ENCODE peak calls at places on chromosomes 3 and 15, in ten cellular contexts. One of them, this sample, is unnamed.

GRCh38 chr3:143203848-143204247 is 84.3 kb downstream of the CHST2 start:
- DNase-seq in choroid plexus epithelial cell: no peak
- DNase-seq in Calu3: no peak
- DNase-seq in astrocyte of the spinal cord: peak
- DNase-seq in MCF 10A: peak
- DNase-seq in heart right ventricle: no peak
- DNase-seq in omental fat pad: no peak
- DNase-seq in D721Med: no peak
- DNase-seq in AG09309: no peak
- DNase-seq in PC-3: peak
- DNase-seq in this sample: no peak

GRCh38 chr3:150194513-150194912 is 213.6 kb upstream of the TSC22D2 start:
- DNase-seq in astrocyte of the spinal cord: no peak
- DNase-seq in Calu3: no peak
- DNase-seq in AG09309: no peak
- DNase-seq in MCF 10A: no peak
- DNase-seq in PC-3: no peak
- DNase-seq in choroid plexus epithelial cell: no peak
- DNase-seq in omental fat pad: no peak
- DNase-seq in D721Med: no peak
- DNase-seq in heart right ventricle: no peak
- DNase-seq in this sample: no peak

GRCh38 chr3:52824037-52824436 is 6.4 kb downstream of the ITIH4 start:
- DNase-seq in PC-3: no peak
- DNase-seq in Calu3: no peak
- DNase-seq in MCF 10A: no peak
- DNase-seq in choroid plexus epithelial cell: no peak
- DNase-seq in astrocyte of the spinal cord: no peak
- DNase-seq in AG09309: no peak
- DNase-seq in D721Med: no peak
- DNase-seq in heart right ventricle: no peak
- DNase-seq in omental fat pad: no peak
- DNase-seq in this sample: no peak

GRCh38 chr3:331881-332280 is 135.3 kb downstream of the CHL1 start:
- DNase-seq in AG09309: no peak
- DNase-seq in PC-3: no peak
- DNase-seq in omental fat pad: no peak
- DNase-seq in D721Med: no peak
- DNase-seq in MCF 10A: no peak
- DNase-seq in heart right ventricle: no peak
- DNase-seq in astrocyte of the spinal cord: no peak
- DNase-seq in choroid plexus epithelial cell: peak
- DNase-seq in Calu3: no peak
- DNase-seq in this sample: no peak

GRCh38 chr3:172648736-172649135 is 62.1 kb downstream of the NCEH1 start:
- DNase-seq in astrocyte of the spinal cord: no peak
- DNase-seq in D721Med: no peak
- DNase-seq in choroid plexus epithelial cell: peak
- DNase-seq in Calu3: no peak
- DNase-seq in PC-3: no peak
- DNase-seq in omental fat pad: no peak
- DNase-seq in AG09309: no peak
- DNase-seq in heart right ventricle: no peak
- DNase-seq in MCF 10A: peak
- DNase-seq in this sample: no peak

GRCh38 chr3:173770011-173770410 is 372.5 kb downstream of the NLGN1 start:
- DNase-seq in PC-3: no peak
- DNase-seq in heart right ventricle: no peak
- DNase-seq in MCF 10A: no peak
- DNase-seq in omental fat pad: no peak
- DNase-seq in astrocyte of the spinal cord: peak
- DNase-seq in D721Med: no peak
- DNase-seq in choroid plexus epithelial cell: no peak
- DNase-seq in AG09309: peak
- DNase-seq in Calu3: no peak
- DNase-seq in this sample: no peak

GRCh38 chr3:195421410-195421809 is 21.4 kb downstream of the ACAP2 start:
- DNase-seq in astrocyte of the spinal cord: no peak
- DNase-seq in MCF 10A: no peak
- DNase-seq in AG09309: no peak
- DNase-seq in choroid plexus epithelial cell: no peak
- DNase-seq in Calu3: no peak
- DNase-seq in omental fat pad: no peak
- DNase-seq in D721Med: no peak
- DNase-seq in heart right ventricle: no peak
- DNase-seq in PC-3: no peak
- DNase-seq in this sample: no peak

GRCh38 chr15:66038387-66039116 is 169.3 kb downstream of the RAB11A start:
- DNase-seq in astrocyte of the spinal cord: no peak
- DNase-seq in omental fat pad: no peak
- DNase-seq in heart right ventricle: no peak
- DNase-seq in D721Med: no peak
- DNase-seq in AG09309: no peak
- DNase-seq in choroid plexus epithelial cell: no peak
- DNase-seq in MCF 10A: peak
- DNase-seq in Calu3: no peak
- DNase-seq in PC-3: no peak
- DNase-seq in this sample: no peak

GRCh38 chr15:43258781-43259180 is 7.9 kb downstream of the TGM5 start:
- DNase-seq in MCF 10A: no peak
- DNase-seq in omental fat pad: no peak
- DNase-seq in AG09309: no peak
- DNase-seq in astrocyte of the spinal cord: no peak
- DNase-seq in Calu3: no peak
- DNase-seq in PC-3: no peak
- DNase-seq in heart right ventricle: no peak
- DNase-seq in D721Med: no peak
- DNase-seq in choroid plexus epithelial cell: no peak
- DNase-seq in this sample: no peak

GRCh38 chr3:66931699-66932098 is 66.4 kb upstream of the KBTBD8 start:
- DNase-seq in Calu3: no peak
- DNase-seq in choroid plexus epithelial cell: no peak
- DNase-seq in omental fat pad: no peak
- DNase-seq in astrocyte of the spinal cord: no peak
- DNase-seq in heart right ventricle: no peak
- DNase-seq in D721Med: no peak
- DNase-seq in AG09309: no peak
- DNase-seq in PC-3: no peak
- DNase-seq in MCF 10A: no peak
- DNase-seq in this sample: no peak

GRCh38 chr3:32972482-32973146 is 21.2 kb downstream of the CCR4 start:
- DNase-seq in Calu3: no peak
- DNase-seq in D721Med: no peak
- DNase-seq in astrocyte of the spinal cord: no peak
- DNase-seq in AG09309: no peak
- DNase-seq in PC-3: no peak
- DNase-seq in omental fat pad: no peak
- DNase-seq in MCF 10A: no peak
- DNase-seq in heart right ventricle: no peak
- DNase-seq in choroid plexus epithelial cell: no peak
- DNase-seq in this sample: no peak

GRCh38 chr3:128369106-128369708 is 97.5 kb downstream of the DNAJB8 start:
- DNase-seq in AG09309: no peak
- DNase-seq in PC-3: no peak
- DNase-seq in heart right ventricle: peak
- DNase-seq in D721Med: no peak
- DNase-seq in choroid plexus epithelial cell: no peak
- DNase-seq in MCF 10A: no peak
- DNase-seq in astrocyte of the spinal cord: no peak
- DNase-seq in omental fat pad: no peak
- DNase-seq in Calu3: no peak
- DNase-seq in this sample: no peak

GRCh38 chr15:63348392-63348791 is 33.3 kb downstream of the CA12 start:
- DNase-seq in AG09309: no peak
- DNase-seq in Calu3: peak
- DNase-seq in MCF 10A: peak
- DNase-seq in choroid plexus epithelial cell: peak
- DNase-seq in heart right ventricle: peak
- DNase-seq in PC-3: peak
- DNase-seq in D721Med: no peak
- DNase-seq in omental fat pad: no peak
- DNase-seq in astrocyte of the spinal cord: peak
- DNase-seq in this sample: no peak

GRCh38 chr15:34616613-34617012 is 33.2 kb upstream of the GOLGA8B start:
- DNase-seq in AG09309: no peak
- DNase-seq in MCF 10A: peak
- DNase-seq in omental fat pad: no peak
- DNase-seq in astrocyte of the spinal cord: peak
- DNase-seq in Calu3: peak
- DNase-seq in D721Med: no peak
- DNase-seq in heart right ventricle: peak
- DNase-seq in PC-3: peak
- DNase-seq in choroid plexus epithelial cell: peak
- DNase-seq in this sample: no peak

GRCh38 chr3:185420762-185421161 is 57.8 kb downstream of the MAP3K13 start:
- DNase-seq in omental fat pad: no peak
- DNase-seq in astrocyte of the spinal cord: peak
- DNase-seq in heart right ventricle: no peak
- DNase-seq in Calu3: peak
- DNase-seq in PC-3: peak
- DNase-seq in choroid plexus epithelial cell: no peak
- DNase-seq in D721Med: no peak
- DNase-seq in AG09309: no peak
- DNase-seq in MCF 10A: peak
- DNase-seq in this sample: no peak

GRCh38 chr3:130699765-130700164 is 46.9 kb downstream of the PIK3R4 start:
- DNase-seq in AG09309: no peak
- DNase-seq in Calu3: peak
- DNase-seq in MCF 10A: peak
- DNase-seq in astrocyte of the spinal cord: no peak
- DNase-seq in heart right ventricle: no peak
- DNase-seq in PC-3: peak
- DNase-seq in choroid plexus epithelial cell: peak
- DNase-seq in D721Med: no peak
- DNase-seq in omental fat pad: no peak
- DNase-seq in this sample: peak

GRCh38 chr3:197117107-197117506 is 87.5 kb upstream of the MELTF start:
- DNase-seq in astrocyte of the spinal cord: peak
- DNase-seq in choroid plexus epithelial cell: peak
- DNase-seq in AG09309: no peak
- DNase-seq in MCF 10A: peak
- DNase-seq in PC-3: peak
- DNase-seq in omental fat pad: no peak
- DNase-seq in heart right ventricle: no peak
- DNase-seq in D721Med: no peak
- DNase-seq in Calu3: no peak
- DNase-seq in this sample: no peak

GRCh38 chr15:70427120-70427519 is 329.4 kb upstream of the TLE3 start:
- DNase-seq in PC-3: peak
- DNase-seq in heart right ventricle: no peak
- DNase-seq in D721Med: no peak
- DNase-seq in omental fat pad: no peak
- DNase-seq in AG09309: no peak
- DNase-seq in choroid plexus epithelial cell: peak
- DNase-seq in Calu3: no peak
- DNase-seq in astrocyte of the spinal cord: no peak
- DNase-seq in MCF 10A: peak
- DNase-seq in this sample: no peak
- TF ChIP-seq CTCF in PC-3: no peak
- TF ChIP-seq CTCF in heart right ventricle: no peak
- TF ChIP-seq CTCF in D721Med: no peak
- TF ChIP-seq CTCF in omental fat pad: no peak
- TF ChIP-seq CTCF in AG09309: no peak
- TF ChIP-seq CTCF in choroid plexus epithelial cell: peak
- TF ChIP-seq CTCF in Calu3: no peak
- TF ChIP-seq CTCF in astrocyte of the spinal cord: no peak
- TF ChIP-seq CTCF in MCF 10A: peak
- TF ChIP-seq CTCF in this sample: no peak

GRCh38 chr3:97821810-97822775 is at the start of gene CRYBG3:
- DNase-seq in D721Med: peak
- DNase-seq in PC-3: peak
- DNase-seq in MCF 10A: peak
- DNase-seq in AG09309: no peak
- DNase-seq in heart right ventricle: peak
- DNase-seq in Calu3: peak
- DNase-seq in omental fat pad: peak
- DNase-seq in astrocyte of the spinal cord: peak
- DNase-seq in choroid plexus epithelial cell: peak
- DNase-seq in this sample: peak
- TF ChIP-seq CTCF in D721Med: no peak
- TF ChIP-seq CTCF in PC-3: peak
- TF ChIP-seq CTCF in MCF 10A: no peak
- TF ChIP-seq CTCF in AG09309: peak
- TF ChIP-seq CTCF in heart right ventricle: peak
- TF ChIP-seq CTCF in Calu3: peak
- TF ChIP-seq CTCF in omental fat pad: no peak
- TF ChIP-seq CTCF in astrocyte of the spinal cord: peak
- TF ChIP-seq CTCF in choroid plexus epithelial cell: peak
- TF ChIP-seq CTCF in this sample: no peak

GRCh38 chr3:98612587-98612986 is 19.2 kb upstream of the CPOX start:
- DNase-seq in AG09309: no peak
- DNase-seq in D721Med: no peak
- DNase-seq in MCF 10A: peak
- DNase-seq in Calu3: peak
- DNase-seq in omental fat pad: no peak
- DNase-seq in choroid plexus epithelial cell: no peak
- DNase-seq in astrocyte of the spinal cord: no peak
- DNase-seq in PC-3: peak
- DNase-seq in heart right ventricle: no peak
- DNase-seq in this sample: no peak
- TF ChIP-seq CTCF in AG09309: peak
- TF ChIP-seq CTCF in D721Med: no peak
- TF ChIP-seq CTCF in MCF 10A: no peak
- TF ChIP-seq CTCF in Calu3: no peak
- TF ChIP-seq CTCF in omental fat pad: no peak
- TF ChIP-seq CTCF in choroid plexus epithelial cell: peak
- TF ChIP-seq CTCF in astrocyte of the spinal cord: no peak
- TF ChIP-seq CTCF in PC-3: peak
- TF ChIP-seq CTCF in heart right ventricle: no peak
- TF ChIP-seq CTCF in this sample: no peak

GRCh38 chr3:126661532-126661931 is 6.6 kb upstream of the TXNRD3 start:
- DNase-seq in D721Med: no peak
- DNase-seq in astrocyte of the spinal cord: no peak
- DNase-seq in Calu3: no peak
- DNase-seq in omental fat pad: no peak
- DNase-seq in choroid plexus epithelial cell: no peak
- DNase-seq in heart right ventricle: no peak
- DNase-seq in MCF 10A: no peak
- DNase-seq in AG09309: no peak
- DNase-seq in PC-3: no peak
- DNase-seq in this sample: no peak

GRCh38 chr3:126657901-126658300 is 3.0 kb upstream of the TXNRD3 start:
- DNase-seq in heart right ventricle: no peak
- DNase-seq in astrocyte of the spinal cord: no peak
- DNase-seq in Calu3: no peak
- DNase-seq in AG09309: no peak
- DNase-seq in D721Med: no peak
- DNase-seq in PC-3: no peak
- DNase-seq in MCF 10A: no peak
- DNase-seq in choroid plexus epithelial cell: no peak
- DNase-seq in omental fat pad: no peak
- DNase-seq in this sample: no peak

GRCh38 chr3:126658584-126658983 is 3.7 kb upstream of the TXNRD3 start:
- DNase-seq in choroid plexus epithelial cell: no peak
- DNase-seq in heart right ventricle: no peak
- DNase-seq in D721Med: no peak
- DNase-seq in omental fat pad: no peak
- DNase-seq in astrocyte of the spinal cord: no peak
- DNase-seq in AG09309: no peak
- DNase-seq in PC-3: no peak
- DNase-seq in MCF 10A: no peak
- DNase-seq in Calu3: no peak
- DNase-seq in this sample: no peak

GRCh38 chr3:126661965-126662364 is 7.0 kb upstream of the TXNRD3 start:
- DNase-seq in AG09309: no peak
- DNase-seq in MCF 10A: no peak
- DNase-seq in omental fat pad: no peak
- DNase-seq in heart right ventricle: peak
- DNase-seq in astrocyte of the spinal cord: no peak
- DNase-seq in D721Med: no peak
- DNase-seq in choroid plexus epithelial cell: no peak
- DNase-seq in Calu3: peak
- DNase-seq in PC-3: no peak
- DNase-seq in this sample: no peak

GRCh38 chr3:126659915-126660886 is 5.3 kb upstream of the TXNRD3 start:
- DNase-seq in heart right ventricle: no peak
- DNase-seq in AG09309: no peak
- DNase-seq in D721Med: no peak
- DNase-seq in astrocyte of the spinal cord: no peak
- DNase-seq in PC-3: peak
- DNase-seq in Calu3: peak
- DNase-seq in MCF 10A: peak
- DNase-seq in omental fat pad: no peak
- DNase-seq in choroid plexus epithelial cell: peak
- DNase-seq in this sample: no peak
- TF ChIP-seq CTCF in heart right ventricle: no peak
- TF ChIP-seq CTCF in AG09309: peak
- TF ChIP-seq CTCF in D721Med: no peak
- TF ChIP-seq CTCF in astrocyte of the spinal cord: peak
- TF ChIP-seq CTCF in PC-3: peak
- TF ChIP-seq CTCF in Calu3: peak
- TF ChIP-seq CTCF in MCF 10A: no peak
- TF ChIP-seq CTCF in omental fat pad: no peak
- TF ChIP-seq CTCF in choroid plexus epithelial cell: peak
- TF ChIP-seq CTCF in this sample: no peak

This sample was measured in GM20000.